ENCODE peak calls at places on chromosomes 1 and 21, in eight cellular contexts. D is SJSA1; V is RWPE2; T is ovary; F is effector memory CD4-positive, alpha-beta T cell; U is AG04450; K is GM23338; S is lung. Q is an unnamed sample.

GRCh38 chr1:2141025-2141424 is 53.5 kb downstream of the FAAP20 start:
- DNase-seq in V (no peak), S (no peak), U (no peak), D (no peak), F (no peak), T (no peak), K (no peak), Q (no peak)

GRCh38 chr1:247713753-247714152 is 2.7 kb downstream of the OR6F1 start:
- DNase-seq in D (no peak), S (no peak), K (no peak), V (no peak), U (no peak), T (no peak), F (no peak), Q (no peak)

GRCh38 chr1:63663301-63663700 is 70.1 kb downstream of the PGM1 start:
- DNase-seq in K (no peak), S (no peak), U (no peak), V (no peak), D (no peak), T (no peak), F (no peak), Q (peak; percentile 98)

GRCh38 chr1:45493116-45493697 is 2.2 kb upstream of the TESK2 start:
- DNase-seq in S (no peak), F (peak; percentile 44), V (no peak), D (peak; percentile 68), T (no peak), K (peak; percentile 77), U (no peak), Q (no peak)

GRCh38 chr1:6785721-6786505 is 659 bp downstream of the CAMTA1 start:
- DNase-seq in U (no peak), K (peak; percentile 74), F (peak; percentile 36), S (no peak), D (peak; percentile 31), T (peak; percentile 72), V (no peak), Q (no peak)

GRCh38 chr1:15336866-15337265 is 72.8 kb upstream of the EFHD2 start:
- DNase-seq in U (no peak), S (no peak), K (no peak), V (no peak), D (no peak), T (no peak), F (no peak), Q (no peak)

GRCh38 chr1:214362188-214362882 is 81.4 kb downstream of the SMYD2 start:
- DNase-seq in F (no peak), V (no peak), D (no peak), U (no peak), K (no peak), S (no peak), T (no peak), Q (no peak)

GRCh38 chr1:181640959-181641358 is 157.6 kb downstream of the CACNA1E start:
- DNase-seq in T (no peak), K (no peak), V (no peak), U (no peak), S (no peak), F (no peak), D (no peak), Q (no peak)

GRCh38 chr21:41653243-41653943 is 113.5 kb downstream of the RIPK4 start:
- DNase-seq in K (no peak), D (no peak), S (no peak), T (no peak), U (no peak), V (no peak), F (no peak), Q (no peak)
- H3K4me3 ChIP-seq in K (no peak overlapping the region), D (no peak overlapping the region), S (no peak overlapping the region), T (no peak overlapping the region), U (no peak overlapping the region), V (no peak overlapping the region), F (no peak overlapping the region), Q (no peak overlapping the region)

GRCh38 chr21:14922980-14923379 is 141.8 kb downstream of the NRIP1 start:
- DNase-seq in S (no peak), V (no peak), K (no peak), F (no peak), U (no peak), D (no peak), T (no peak), Q (no peak)
- H3K4me3 ChIP-seq in S (no peak overlapping the region), V (no peak overlapping the region), K (no peak overlapping the region), F (no peak overlapping the region), U (no peak overlapping the region), D (no peak overlapping the region), T (no peak overlapping the region), Q (no peak overlapping the region)

DNA sequence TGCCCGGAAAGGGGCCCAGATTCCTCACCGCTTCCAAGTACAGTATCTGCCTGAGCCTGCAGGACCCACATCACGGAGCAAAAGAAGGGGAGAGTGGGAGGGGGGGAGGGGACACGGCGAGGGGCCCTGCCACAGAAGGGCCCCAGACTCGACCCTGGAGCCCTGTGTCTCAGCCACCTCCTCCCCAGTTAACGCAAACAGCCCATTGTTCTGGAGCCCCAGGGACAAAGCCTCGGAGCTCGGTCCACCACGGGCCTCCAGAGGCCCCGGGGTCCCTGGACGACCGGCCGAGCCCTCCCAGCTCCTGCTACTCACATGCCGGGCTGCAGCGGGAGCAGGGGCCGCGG is 512 bp downstream of the MEGF6 start:
- DNase-seq in V (no peak), U (no peak), S (no peak), D (no peak), K (peak; percentile 58), F (no peak), T (no peak), Q (no peak)
- H3K4me3 ChIP-seq in V (peak overlapping the region; percentile 20), U (no peak overlapping the region), S (peak overlapping the region; percentile 41), D (no peak overlapping the region), K (peak overlapping the region; percentile 79), F (peak overlapping the region; percentile 42), T (peak overlapping the region; percentile 37), Q (no peak overlapping the region)

DNA sequence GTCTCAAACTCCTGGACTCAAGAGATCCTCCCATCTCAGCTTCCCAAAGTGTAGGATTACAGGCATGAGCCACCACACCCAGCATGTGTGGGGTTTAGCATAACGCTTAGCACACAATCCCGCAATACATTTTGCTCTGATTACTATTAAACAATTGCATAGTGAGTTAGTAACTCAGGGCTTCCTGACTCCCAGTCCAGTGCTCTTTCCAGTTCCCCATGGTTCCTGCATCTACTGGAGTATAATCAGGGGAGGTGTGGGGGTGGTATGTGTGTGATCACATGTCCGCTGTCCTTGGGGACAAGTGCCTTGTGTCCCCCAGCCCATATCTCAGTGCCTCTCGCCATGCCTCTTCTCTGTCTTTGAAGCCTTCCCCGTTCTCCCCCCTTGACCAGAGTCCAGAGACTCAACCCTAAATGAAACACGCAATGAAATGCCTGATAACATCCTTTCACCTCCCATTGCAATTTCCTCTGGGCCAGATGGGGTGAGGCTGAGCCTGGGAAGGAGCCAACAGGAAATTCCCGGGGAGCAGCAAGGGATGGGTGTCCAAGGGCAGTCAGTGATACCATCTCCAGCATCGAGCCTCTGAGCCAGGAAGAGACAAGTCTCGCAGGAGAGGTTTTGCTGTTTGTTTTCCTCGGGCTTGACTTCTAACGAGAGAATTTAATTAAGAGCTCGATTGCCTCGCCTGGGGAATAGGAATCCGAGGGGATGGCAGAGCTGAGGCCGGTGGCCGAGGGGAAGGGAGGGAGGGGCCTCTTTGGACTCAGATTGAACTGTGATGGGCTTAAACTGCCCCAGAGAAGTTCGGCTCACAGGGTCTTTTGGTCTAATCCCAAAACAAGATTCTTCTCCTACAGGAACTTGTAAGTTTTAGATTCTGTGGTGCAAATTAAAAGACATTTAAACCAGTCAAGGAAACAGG is 7.7 kb upstream of the HTR1D start:
- DNase-seq in D (peak; percentile 18), U (no peak), K (peak; percentile 56), S (no peak), F (no peak), T (no peak), V (no peak), Q (no peak)
- H3K4me3 ChIP-seq in D (no peak overlapping the region), U (no peak overlapping the region), K (no peak overlapping the region), S (no peak overlapping the region), F (no peak overlapping the region), T (no peak overlapping the region), V (no peak overlapping the region), Q (no peak overlapping the region)

GRCh38 chr1:154940213-154940879 is 3.8 kb upstream of the PMVK start:
- DNase-seq in D (no peak), K (no peak), F (no peak), U (no peak), V (no peak), S (no peak), T (no peak), Q (no peak)
- H3K4me3 ChIP-seq in D (no peak overlapping the region), K (no peak overlapping the region), F (no peak overlapping the region), U (no peak overlapping the region), V (no peak overlapping the region), S (no peak overlapping the region), T (no peak overlapping the region), Q (no peak overlapping the region)

GRCh38 chr1:187627516-187627915 is 798.8 kb downstream of the PLA2G4A start:
- DNase-seq in D (no peak), T (no peak), S (no peak), K (no peak), F (no peak), V (no peak), U (no peak), Q (no peak)
- H3K4me3 ChIP-seq in D (no peak overlapping the region), T (no peak overlapping the region), S (no peak overlapping the region), K (no peak overlapping the region), F (no peak overlapping the region), V (no peak overlapping the region), U (no peak overlapping the region), Q (no peak overlapping the region)

GRCh38 chr1:153733970-153734369 is 6.1 kb downstream of the INTS3 start:
- DNase-seq in U (no peak), T (no peak), V (no peak), D (no peak), S (no peak), K (no peak), F (no peak), Q (no peak)
- H3K4me3 ChIP-seq in U (no peak overlapping the region), T (no peak overlapping the region), V (no peak overlapping the region), D (no peak overlapping the region), S (no peak overlapping the region), K (no peak overlapping the region), F (no peak overlapping the region), Q (no peak overlapping the region)